ENCODE peak calls at places on chromosomes 2 and 18, in six cellular contexts. H is HL-60, Z is GM12878, T is H1, G is K562, Y is HepG2. A is an unnamed sample.

GRCh38 chr2:161208527-161209139 is 48.4 kb downstream of the TANK start:
- DNase-seq in Y (peak; percentile 37), H (no peak), T (no peak), Z (no peak), G (peak; percentile 12), A (no peak)

GRCh38 chr2:239378021-239378917 is 22.6 kb downstream of the HDAC4 start:
- DNase-seq in H (no peak), Y (no peak), Z (no peak), T (no peak), G (no peak), A (no peak)

GRCh38 chr2:16773080-16773713 is 107.6 kb upstream of the CYRIA start:
- DNase-seq in Z (no peak), H (peak; percentile 39), T (no peak), G (peak; percentile 45), Y (peak; percentile 43), A (peak; percentile 67)

GRCh38 chr2:47043142-47043890 is 111.8 kb downstream of the STPG4 start:
- DNase-seq in Y (peak; percentile 79), T (no peak), G (no peak), Z (no peak), H (no peak), A (peak; percentile 82)

GRCh38 chr2:149068996-149069888 is 30.7 kb downstream of the LYPD6B start:
- DNase-seq in G (no peak), Y (no peak), H (no peak), Z (no peak), T (no peak), A (no peak)

GRCh38 chr18:63683890-63684289 is 18.9 kb upstream of the SERPINB11 start:
- DNase-seq in T (no peak), G (no peak), Y (no peak), H (no peak), Z (no peak), A (no peak)

GRCh38 chr18:36572135-36572856 is 256.5 kb downstream of the TPGS2 start:
- DNase-seq in H (peak; percentile 15), G (peak; percentile 22), T (no peak), Z (peak; percentile 38), Y (peak; percentile 19), A (peak; percentile 48)

GRCh38 chr2:52135235-52135634 is 1103.3 kb upstream of the NRXN1 start:
- DNase-seq in H (peak; percentile 3), G (no peak), T (no peak), Z (no peak), Y (no peak), A (no peak)

GRCh38 chr18:76573325-76574025 is 78.4 kb upstream of the ZNF516 start:
- DNase-seq in T (no peak), Z (no peak), H (peak; percentile 73), Y (no peak), G (no peak), A (no peak)

GRCh38 chr2:39994151-39994550 is 215.1 kb upstream of the THUMPD2 start:
- DNase-seq in Y (no peak), G (no peak), Z (no peak), H (no peak), T (no peak), A (no peak)

GRCh38 chr18:48992133-48992532 is 41.4 kb upstream of the SMAD7 start:
- DNase-seq in T (no peak), Z (no peak), H (no peak), G (no peak), Y (no peak), A (no peak)

GRCh38 chr2:55112229-55113016 is 62.2 kb upstream of the RTN4 start:
- DNase-seq in Z (no peak), G (peak; percentile 28), H (peak; percentile 88), T (no peak), Y (peak; percentile 44), A (no peak)

GRCh38 chr2:148023861-148024260 is 3.0 kb downstream of the MBD5 start:
- DNase-seq in T (no peak), G (no peak), H (no peak), Y (no peak), Z (no peak), A (no peak)

GRCh38 chr2:172086349-172087190 is 1.3 kb downstream of the DLX1 start:
- DNase-seq in G (no peak), Z (no peak), Y (peak; percentile 55), T (no peak), H (peak; percentile 42), A (peak; percentile 52)

DNA sequence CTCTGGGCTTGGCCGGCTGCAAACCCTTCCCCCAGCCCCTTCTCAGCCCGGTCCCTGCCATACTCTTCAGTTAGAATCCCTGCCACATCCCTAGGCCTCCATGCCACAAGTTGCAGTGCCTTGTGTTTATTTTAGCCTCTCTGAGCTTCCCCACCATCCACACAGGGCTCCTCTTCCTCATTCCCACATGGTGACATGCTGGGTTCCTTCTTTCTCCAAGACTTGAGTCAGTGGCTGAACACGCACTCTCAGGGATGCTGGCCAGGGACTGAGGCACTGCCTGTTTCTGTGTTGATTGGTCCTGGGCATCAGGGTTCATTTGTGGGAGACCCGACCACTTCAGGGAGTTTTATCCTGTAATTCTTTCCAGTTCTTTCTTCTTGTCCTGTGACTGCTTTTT is 56.3 kb downstream of the KCNS3 start:
- DNase-seq in T (no peak), G (no peak), H (no peak), Y (no peak), Z (no peak), A (no peak)
- TF ChIP-seq GABPA in T (no peak), G (no peak), H (no peak), Y (no peak), Z (no peak), A (no peak)

DNA sequence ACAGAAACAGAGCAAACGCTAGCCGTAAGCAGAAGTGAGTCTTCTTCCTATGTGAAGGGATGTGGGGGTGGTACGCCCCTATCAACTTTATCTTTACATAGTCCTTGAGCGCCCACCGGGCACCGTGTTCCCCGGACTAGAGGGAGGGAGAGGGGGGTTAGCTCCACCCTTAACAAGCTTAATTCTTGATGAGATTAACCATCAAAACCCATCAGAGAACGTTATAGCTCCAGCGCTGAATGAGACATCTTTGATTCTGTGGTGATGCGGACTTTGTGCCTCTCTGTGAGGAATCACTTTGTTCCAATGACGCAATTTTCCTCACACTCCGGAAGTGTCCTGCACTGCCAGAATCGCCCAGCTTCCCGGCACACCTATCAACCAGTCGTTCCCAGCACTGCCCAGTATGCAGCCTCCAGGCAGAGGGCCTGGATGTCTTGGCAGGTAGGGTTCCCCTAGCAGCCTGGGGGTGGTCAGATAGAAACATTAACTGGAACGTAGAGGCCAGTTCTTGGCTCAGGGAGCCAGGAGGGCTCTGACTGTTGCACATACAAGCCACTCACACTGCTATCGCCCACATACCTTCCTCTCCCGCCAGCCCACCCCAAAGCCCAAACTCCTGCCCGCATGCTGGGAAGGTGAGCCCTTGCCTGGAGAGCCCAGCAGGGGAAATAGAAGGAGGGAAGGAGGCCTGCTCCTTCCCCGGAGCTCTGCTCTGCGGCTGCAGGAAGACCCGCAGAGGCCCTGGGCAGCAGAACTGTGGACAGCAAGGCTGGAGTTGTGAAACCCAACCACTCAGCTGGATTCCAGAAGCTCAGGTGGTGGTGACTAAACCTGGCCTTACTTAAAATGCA is 1.9 kb upstream of the ODC1 start:
- DNase-seq in Y (peak; percentile 93), G (no peak), Z (no peak), T (no peak), H (no peak), A (peak; percentile 23)
- TF ChIP-seq GABPA in Y (peak; percentile 94), G (peak; percentile 54), Z (no peak), T (no peak), H (no peak), A (no peak)

GRCh38 chr2:100865819-100866462 is 46.0 kb downstream of the NPAS2 start:
- DNase-seq in Z (no peak), G (no peak), H (no peak), Y (peak; percentile 71), T (no peak), A (no peak)

GRCh38 chr2:100869146-100869545 is 49.2 kb downstream of the NPAS2 start:
- DNase-seq in Z (no peak), T (no peak), Y (no peak), H (no peak), G (no peak), A (no peak)

GRCh38 chr2:100868083-100868482 is 48.1 kb downstream of the NPAS2 start:
- DNase-seq in Y (no peak), T (no peak), H (no peak), Z (no peak), G (no peak), A (no peak)

GRCh38 chr2:100875516-100876230 is 55.7 kb downstream of the NPAS2 start:
- DNase-seq in T (no peak), Y (peak; percentile 92), G (no peak), Z (no peak), H (no peak), A (no peak)

DNA sequence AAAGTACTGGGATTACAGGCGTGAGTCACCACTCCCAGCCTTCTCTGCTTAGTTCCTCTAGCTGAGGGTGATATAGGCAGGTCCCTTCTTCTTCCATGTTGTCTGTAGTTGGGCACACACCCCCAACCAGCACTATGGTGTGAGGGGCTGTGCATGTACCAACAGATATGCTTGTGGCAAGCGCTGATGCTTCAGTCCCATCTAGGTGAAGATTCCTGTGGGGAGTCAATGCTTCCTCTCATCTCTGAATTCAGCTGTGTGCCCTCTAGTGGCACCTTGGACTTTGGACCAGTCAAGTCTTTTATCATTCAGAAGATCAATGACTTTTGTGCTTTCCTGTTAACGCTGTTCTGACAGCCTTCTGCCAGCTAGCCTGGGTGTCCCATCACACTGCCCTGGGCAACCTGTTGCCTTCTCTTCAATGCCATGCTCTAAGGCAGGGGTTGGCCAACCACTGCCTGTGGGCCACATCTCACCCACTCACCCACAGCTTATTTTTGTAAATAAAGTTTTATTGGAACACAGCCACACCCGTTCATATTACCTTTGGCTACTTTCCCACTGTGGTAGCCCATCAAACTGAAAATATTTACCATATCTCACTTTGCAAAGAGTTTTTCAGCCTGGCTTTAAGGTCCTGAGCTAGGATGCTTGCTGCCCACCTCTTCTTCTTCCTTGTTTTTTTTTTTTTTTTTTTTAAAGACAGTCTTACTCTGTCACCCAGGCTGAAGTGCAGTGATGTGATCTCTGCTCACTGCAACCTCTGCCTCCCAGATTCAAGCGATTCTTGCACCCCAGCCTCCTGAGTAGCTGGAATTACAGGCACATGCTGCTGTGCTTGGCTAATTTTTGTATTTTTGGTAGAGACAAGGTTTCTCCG is 51.0 kb downstream of the NPAS2 start:
- DNase-seq in Y (peak; percentile 80), Z (no peak), G (no peak), T (no peak), H (peak; percentile 3), A (no peak)
- TF ChIP-seq GABPA in Y (no peak), Z (no peak), G (no peak), T (no peak), H (no peak), A (no peak)

GRCh38 chr2:179412116-179412515 is 147.5 kb upstream of the SESTD1 start:
- DNase-seq in Y (no peak), T (no peak), Z (no peak), G (no peak), H (no peak), A (no peak)

GRCh38 chr2:179410552-179411356 is 146.1 kb upstream of the SESTD1 start:
- DNase-seq in Z (no peak), H (peak; percentile 40), Y (peak; percentile 77), G (peak; percentile 31), T (no peak), A (peak; percentile 48)
- TF ChIP-seq GABPA in Z (no peak), H (no peak), Y (no peak), G (no peak), T (no peak), A (no peak)

A was measured in SK-N-SH.